ENCODE peak calls at places on chromosomes 5 and 9, in seven cellular contexts. L is GM12865, V is neural progenitor cell, M is cardiac fibroblast, P is fibroblast of the aortic adventitia, C is lower leg skin, U is A549. I is an unnamed sample.

GRCh38 chr5:3278643-3279042 is 317.0 kb upstream of the IRX1 start:
- DNase-seq in L (no peak), V (no peak), M (no peak), P (no peak), C (no peak), U (no peak), I (no peak)

GRCh38 chr5:172733179-172733973 is 37.6 kb downstream of the DUSP1 start:
- DNase-seq in L (no peak), V (peak), M (peak), P (peak), C (peak), U (no peak), I (no peak)

GRCh38 chr9:131809941-131810344 is 70.1 kb upstream of the RAPGEF1 start:
- DNase-seq in L (no peak), V (no peak), M (peak), P (peak), C (no peak), U (no peak), I (no peak)

GRCh38 chr5:33761139-33761538 is 130.7 kb downstream of the ADAMTS12 start:
- DNase-seq in L (no peak), V (peak), M (peak), P (no peak), C (no peak), U (no peak), I (no peak)

GRCh38 chr5:61178702-61179101 is 16.4 kb upstream of the SMIM15 start:
- DNase-seq in L (no peak), V (no peak), M (no peak), P (no peak), C (no peak), U (no peak), I (no peak)

GRCh38 chr5:139895647-139896046 is 100.0 kb downstream of the PSD2 start:
- DNase-seq in L (no peak), V (no peak), M (peak), P (peak), C (no peak), U (no peak), I (no peak)

GRCh38 chr5:115857621-115858349 is 16.1 kb downstream of the AP3S1 start:
- DNase-seq in L (no peak), V (peak), M (peak), P (peak), C (no peak), U (peak), I (no peak)

GRCh38 chr5:11007251-11007650 is 246.2 kb upstream of the DAP start:
- DNase-seq in L (no peak), V (no peak), M (no peak), P (no peak), C (no peak), U (no peak), I (no peak)

GRCh38 chr5:136199408-136199807 is 6.4 kb upstream of the SMIM32 start:
- DNase-seq in L (no peak), V (no peak), M (no peak), P (no peak), C (peak), U (no peak), I (no peak)

GRCh38 chr5:152378730-152379129 is 26.3 kb downstream of the NMUR2 start:
- DNase-seq in L (no peak), V (no peak), M (no peak), P (no peak), C (no peak), U (no peak), I (no peak)

GRCh38 chr9:96450613-96451544 is 910 bp downstream of the HABP4 start:
- DNase-seq in L (peak), V (peak), M (peak), P (peak), C (peak), U (peak), I (peak)

GRCh38 chr9:36276840-36277239 is 18.6 kb upstream of the GNE start:
- DNase-seq in L (no peak), V (peak), M (peak), P (peak), C (no peak), U (peak), I (no peak)

DNA sequence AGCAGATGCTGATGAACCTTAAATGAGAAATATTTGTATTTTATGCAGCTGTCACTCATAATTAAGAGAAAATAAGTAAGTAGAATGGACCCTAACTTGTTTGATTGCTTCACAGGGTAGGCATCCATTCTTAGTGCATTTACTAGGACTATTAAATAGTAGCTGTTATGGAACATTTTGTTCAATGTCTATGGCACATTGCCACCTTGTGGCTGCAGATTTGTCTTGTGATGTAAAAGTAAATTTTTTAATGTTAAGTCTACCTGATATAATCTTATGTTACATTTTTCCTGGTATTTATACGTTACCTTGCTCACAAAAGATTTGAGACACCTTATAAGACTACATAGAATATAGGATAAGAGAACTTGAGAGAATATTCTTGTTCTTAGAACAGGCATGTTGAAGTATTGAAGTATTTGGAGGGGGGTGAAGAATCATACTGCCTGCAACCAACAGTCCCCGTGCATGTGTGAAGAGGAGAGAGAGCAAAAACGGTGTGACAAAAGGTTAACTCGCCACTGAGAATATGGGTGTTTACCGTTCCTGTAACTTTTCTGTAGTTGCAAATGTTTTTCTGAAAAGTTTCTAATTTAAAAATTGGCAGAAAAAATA is 161.1 kb downstream of the MAST4 start:
- DNase-seq in L (peak), V (peak), M (peak), P (peak), C (no peak), U (peak), I (peak)
- TF ChIP-seq CTCF in L (peak), V (peak), M (peak), P (peak), C (no peak), U (peak), I (no peak)

GRCh38 chr9:130348881-130349280 is 83.3 kb downstream of the HMCN2 start:
- DNase-seq in L (no peak), V (no peak), M (no peak), P (no peak), C (no peak), U (no peak), I (no peak)

GRCh38 chr9:130349398-130349797 is 83.8 kb downstream of the HMCN2 start:
- DNase-seq in L (no peak), V (no peak), M (no peak), P (no peak), C (no peak), U (no peak), I (no peak)

GRCh38 chr9:130352081-130352480 is 86.5 kb downstream of the HMCN2 start:
- DNase-seq in L (no peak), V (no peak), M (no peak), P (peak), C (no peak), U (no peak), I (peak)

GRCh38 chr9:130352586-130353285 is 87.2 kb downstream of the HMCN2 start:
- DNase-seq in L (no peak), V (no peak), M (no peak), P (no peak), C (no peak), U (no peak), I (no peak)

DNA sequence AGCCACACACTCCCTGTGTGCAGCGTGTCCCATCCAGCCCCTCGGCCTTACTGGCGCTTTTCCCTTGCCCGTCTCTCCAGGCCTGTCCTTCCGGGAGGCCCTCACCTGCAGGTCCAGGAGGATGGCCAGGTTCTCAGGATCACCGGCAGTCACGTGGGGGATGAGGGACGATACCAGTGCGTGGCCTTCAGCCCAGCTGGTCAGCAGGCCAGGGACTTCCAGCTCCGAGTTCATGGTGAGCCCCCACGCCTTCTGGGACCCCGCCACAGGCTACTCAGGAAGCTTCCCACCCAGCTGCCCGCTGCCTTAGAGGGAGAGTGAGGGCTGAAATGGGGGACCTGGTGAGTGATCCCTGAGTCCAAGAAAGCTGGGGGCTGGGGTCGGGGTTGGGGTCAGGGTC is 85.8 kb downstream of the HMCN2 start:
- DNase-seq in L (no peak), V (no peak), M (no peak), P (no peak), C (no peak), U (no peak), I (no peak)
- TF ChIP-seq CTCF in L (no peak), V (no peak), M (no peak), P (no peak), C (no peak), U (no peak), I (no peak)

GRCh38 chr9:120294003-120294402 is 286.0 kb downstream of the CDK5RAP2 start:
- DNase-seq in L (no peak), V (no peak), M (no peak), P (no peak), C (no peak), U (no peak), I (no peak)

GRCh38 chr9:120303519-120303918 is 276.4 kb downstream of the CDK5RAP2 start:
- DNase-seq in L (no peak), V (no peak), M (no peak), P (no peak), C (no peak), U (no peak), I (no peak)

GRCh38 chr9:120299785-120300184 is 280.2 kb downstream of the CDK5RAP2 start:
- DNase-seq in L (no peak), V (peak), M (no peak), P (no peak), C (no peak), U (peak), I (no peak)
- TF ChIP-seq CTCF in L (no peak), V (peak), M (peak), P (no peak), C (no peak), U (no peak), I (no peak)

DNA sequence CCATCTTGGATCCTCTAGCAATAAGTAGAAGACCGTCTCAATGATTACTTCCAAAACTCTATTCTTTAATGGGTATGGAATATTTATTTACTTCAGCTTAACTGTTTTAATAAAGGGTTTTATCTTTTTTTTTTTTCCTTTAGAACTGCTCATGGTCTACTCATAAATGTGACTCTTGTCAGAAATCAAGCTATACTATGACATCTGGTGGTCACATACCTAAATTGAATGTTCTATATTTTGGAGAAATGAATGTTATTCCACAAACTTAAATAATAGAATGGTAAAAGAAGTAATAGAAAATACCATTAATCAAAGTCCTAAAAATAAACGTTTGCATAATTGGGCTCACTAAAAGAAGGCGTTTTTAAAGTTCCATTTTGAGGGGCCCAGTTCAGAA is 131.2 kb upstream of the PLCXD3 start:
- DNase-seq in L (no peak), V (no peak), M (peak), P (peak), C (no peak), U (peak), I (no peak)
- TF ChIP-seq CTCF in L (no peak), V (peak), M (peak), P (no peak), C (no peak), U (no peak), I (no peak)

DNA sequence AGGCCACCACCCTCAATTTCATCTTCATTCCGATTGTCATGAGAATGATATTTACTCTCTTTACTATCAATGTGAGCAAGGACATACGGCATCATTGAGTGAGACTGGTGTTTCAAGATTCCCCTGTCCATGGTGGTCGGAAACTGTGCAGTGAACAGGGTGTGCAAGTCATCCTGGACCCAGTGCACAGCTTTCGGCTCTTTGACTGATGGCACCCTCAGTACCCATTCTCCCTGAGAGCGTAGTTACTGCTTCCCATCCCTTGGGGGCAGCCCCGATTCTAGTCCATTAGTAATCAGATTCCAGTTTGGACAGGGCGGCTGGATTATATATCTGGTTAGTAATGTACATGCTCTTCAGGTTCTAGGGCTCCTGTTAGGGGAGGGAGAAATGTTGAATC is 61.7 kb upstream of the SUB1 start:
- DNase-seq in L (no peak), V (no peak), M (no peak), P (no peak), C (peak), U (peak), I (no peak)
- TF ChIP-seq CTCF in L (no peak), V (no peak), M (no peak), P (no peak), C (no peak), U (no peak), I (no peak)

DNA sequence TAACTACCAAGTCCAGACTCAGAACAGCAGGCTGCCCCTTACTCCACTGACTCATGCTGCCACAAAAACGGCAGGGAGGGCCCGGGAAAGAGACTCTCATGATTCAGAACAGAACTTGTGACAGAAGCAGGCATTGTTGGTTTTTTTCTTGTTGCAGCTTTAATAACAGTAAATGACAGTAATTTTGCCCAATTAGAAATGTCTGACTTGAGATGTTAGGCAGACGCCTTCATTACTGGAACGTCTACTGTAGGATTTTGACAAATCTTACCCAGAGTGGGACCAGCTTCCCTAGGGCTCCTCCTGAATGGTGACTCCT is 77.8 kb downstream of the SEMA5A start:
- DNase-seq in L (no peak), V (no peak), M (peak), P (peak), C (peak), U (no peak), I (no peak)
- TF ChIP-seq CTCF in L (no peak), V (no peak), M (no peak), P (no peak), C (no peak), U (no peak), I (no peak)

DNA sequence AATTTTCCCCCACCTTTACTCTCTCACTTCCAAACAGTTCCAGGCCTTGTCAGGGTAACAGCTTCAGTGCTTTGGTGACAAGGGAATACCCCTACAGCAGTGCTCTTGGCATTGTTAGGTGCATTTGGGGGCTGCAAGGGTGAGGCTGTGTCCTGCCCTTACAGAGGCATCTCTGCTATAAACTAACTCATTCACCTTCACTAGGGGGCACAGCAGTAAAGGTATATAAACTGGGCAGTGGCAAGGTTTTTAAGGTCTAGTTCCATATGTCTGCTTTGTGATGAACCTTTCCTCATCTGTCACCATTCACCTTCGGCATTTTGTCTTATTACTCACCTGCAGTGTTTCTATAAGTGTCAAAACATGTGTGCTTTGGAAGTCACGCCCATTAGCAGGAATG is 79.1 kb upstream of the GPR151 start:
- DNase-seq in L (no peak), V (no peak), M (no peak), P (no peak), C (no peak), U (no peak), I (no peak)
- TF ChIP-seq CTCF in L (no peak), V (peak), M (no peak), P (no peak), C (no peak), U (no peak), I (no peak)

GRCh38 chr9:125580701-125581286 is 126.2 kb downstream of the MAPKAP1 start:
- DNase-seq in L (no peak), V (no peak), M (no peak), P (no peak), C (no peak), U (no peak), I (peak)
- TF ChIP-seq CTCF in L (no peak), V (no peak), M (no peak), P (no peak), C (no peak), U (no peak), I (no peak)

GRCh38 chr5:78587081-78587774 is 61.3 kb downstream of the LHFPL2 start:
- DNase-seq in L (no peak), V (no peak), M (no peak), P (peak), C (no peak), U (no peak), I (no peak)
- TF ChIP-seq CTCF in L (no peak), V (no peak), M (no peak), P (no peak), C (no peak), U (no peak), I (no peak)